ENCODE peak calls at places on chromosomes 16 and 17, in nine cellular contexts. One of them, this sample, is unnamed.

GRCh38 chr17:27485125-27485524 is 28.9 kb downstream of the KSR1 start:
- DNase-seq in GM23338: no peak
- DNase-seq in A549: no peak
- DNase-seq in HCT116: no peak
- DNase-seq in HL-60: no peak
- DNase-seq in SK-N-SH: no peak
- DNase-seq in K562: no peak
- DNase-seq in GM12878: no peak
- DNase-seq in HepG2: no peak
- DNase-seq in this sample: no peak

GRCh38 chr16:25155553-25156460 is 44.3 kb downstream of the LCMT1 start:
- DNase-seq in GM23338: no peak
- DNase-seq in A549: no peak
- DNase-seq in HCT116: no peak
- DNase-seq in HL-60: no peak
- DNase-seq in SK-N-SH: no peak
- DNase-seq in K562: no peak
- DNase-seq in GM12878: no peak
- DNase-seq in HepG2: no peak
- DNase-seq in this sample: no peak

GRCh38 chr17:82217530-82218204 is 5.0 kb upstream of the CCDC57 start:
- DNase-seq in GM23338: no peak
- DNase-seq in A549: no peak
- DNase-seq in HCT116: no peak
- DNase-seq in HL-60: peak
- DNase-seq in SK-N-SH: peak
- DNase-seq in K562: peak
- DNase-seq in GM12878: no peak
- DNase-seq in HepG2: peak
- DNase-seq in this sample: no peak

GRCh38 chr17:75181608-75182318 is 996 bp downstream of the SUMO2 start:
- DNase-seq in GM23338: peak
- DNase-seq in A549: no peak
- DNase-seq in HCT116: no peak
- DNase-seq in HL-60: no peak
- DNase-seq in SK-N-SH: peak
- DNase-seq in K562: peak
- DNase-seq in GM12878: no peak
- DNase-seq in HepG2: no peak
- DNase-seq in this sample: no peak

GRCh38 chr16:56298948-56299602 is 107.8 kb downstream of the GNAO1 start:
- DNase-seq in GM23338: no peak
- DNase-seq in A549: no peak
- DNase-seq in HCT116: no peak
- DNase-seq in HL-60: no peak
- DNase-seq in SK-N-SH: peak
- DNase-seq in K562: no peak
- DNase-seq in GM12878: no peak
- DNase-seq in HepG2: no peak
- DNase-seq in this sample: no peak

GRCh38 chr17:72113751-72114150 is 7.1 kb upstream of the SOX9 start:
- DNase-seq in GM23338: no peak
- DNase-seq in A549: no peak
- DNase-seq in HCT116: no peak
- DNase-seq in HL-60: no peak
- DNase-seq in SK-N-SH: peak
- DNase-seq in K562: no peak
- DNase-seq in GM12878: no peak
- DNase-seq in HepG2: no peak
- DNase-seq in this sample: no peak

GRCh38 chr17:41065829-41066624 is at the start of gene KRTAP2-4:
- DNase-seq in GM23338: no peak
- DNase-seq in A549: peak
- DNase-seq in HCT116: peak
- DNase-seq in HL-60: peak
- DNase-seq in SK-N-SH: no peak
- DNase-seq in K562: peak
- DNase-seq in GM12878: no peak
- DNase-seq in HepG2: peak
- DNase-seq in this sample: no peak

GRCh38 chr16:19382084-19382801 is 35.4 kb upstream of the TMC5 start:
- DNase-seq in GM23338: no peak
- DNase-seq in A549: no peak
- DNase-seq in HCT116: no peak
- DNase-seq in HL-60: no peak
- DNase-seq in SK-N-SH: peak
- DNase-seq in K562: no peak
- DNase-seq in GM12878: no peak
- DNase-seq in HepG2: peak
- DNase-seq in this sample: no peak

GRCh38 chr17:77356109-77356689 is 215.4 kb downstream of the SEC14L1 start:
- DNase-seq in GM23338: no peak
- DNase-seq in A549: no peak
- DNase-seq in HCT116: peak
- DNase-seq in HL-60: no peak
- DNase-seq in SK-N-SH: no peak
- DNase-seq in K562: peak
- DNase-seq in GM12878: no peak
- DNase-seq in HepG2: no peak
- DNase-seq in this sample: no peak

GRCh38 chr17:7889166-7889584 is 586 bp downstream of the CHD3 start:
- DNase-seq in GM23338: peak
- DNase-seq in A549: peak
- DNase-seq in HCT116: peak
- DNase-seq in HL-60: no peak
- DNase-seq in SK-N-SH: peak
- DNase-seq in K562: peak
- DNase-seq in GM12878: no peak
- DNase-seq in HepG2: peak
- DNase-seq in this sample: no peak

GRCh38 chr17:7841309-7841621 is 7.2 kb downstream of the KDM6B start:
- DNase-seq in GM23338: no peak
- DNase-seq in A549: no peak
- DNase-seq in HCT116: no peak
- DNase-seq in HL-60: no peak
- DNase-seq in SK-N-SH: no peak
- DNase-seq in K562: no peak
- DNase-seq in GM12878: no peak
- DNase-seq in HepG2: no peak
- DNase-seq in this sample: no peak

GRCh38 chr17:57384219-57384618 is 127.9 kb downstream of the MSI2 start:
- DNase-seq in GM23338: no peak
- DNase-seq in A549: no peak
- DNase-seq in HCT116: no peak
- DNase-seq in HL-60: no peak
- DNase-seq in SK-N-SH: no peak
- DNase-seq in K562: no peak
- DNase-seq in GM12878: no peak
- DNase-seq in HepG2: no peak
- DNase-seq in this sample: no peak

GRCh38 chr16:8855972-8856371 is 12.8 kb downstream of the CARHSP1 start:
- DNase-seq in GM23338: no peak
- DNase-seq in A549: no peak
- DNase-seq in HCT116: no peak
- DNase-seq in HL-60: no peak
- DNase-seq in SK-N-SH: no peak
- DNase-seq in K562: no peak
- DNase-seq in GM12878: no peak
- DNase-seq in HepG2: no peak
- DNase-seq in this sample: no peak

GRCh38 chr17:73069164-73069774 is 23.2 kb downstream of the SLC39A11 start:
- DNase-seq in GM23338: no peak
- DNase-seq in A549: no peak
- DNase-seq in HCT116: no peak
- DNase-seq in HL-60: no peak
- DNase-seq in SK-N-SH: no peak
- DNase-seq in K562: no peak
- DNase-seq in GM12878: no peak
- DNase-seq in HepG2: peak
- DNase-seq in this sample: no peak

GRCh38 chr16:86515420-86515779 is 5.1 kb downstream of the FOXF1 start:
- DNase-seq in GM23338: peak
- DNase-seq in A549: no peak
- DNase-seq in HCT116: no peak
- DNase-seq in HL-60: no peak
- DNase-seq in SK-N-SH: no peak
- DNase-seq in K562: no peak
- DNase-seq in GM12878: no peak
- DNase-seq in HepG2: no peak
- DNase-seq in this sample: no peak

GRCh38 chr16:70568601-70569217 is 45.1 kb downstream of the SF3B3 start:
- DNase-seq in GM23338: no peak
- DNase-seq in A549: no peak
- DNase-seq in HCT116: no peak
- DNase-seq in HL-60: no peak
- DNase-seq in SK-N-SH: no peak
- DNase-seq in K562: no peak
- DNase-seq in GM12878: no peak
- DNase-seq in HepG2: no peak
- DNase-seq in this sample: no peak

GRCh38 chr17:46013502-46014165 is 14.6 kb downstream of the STH start:
- DNase-seq in GM23338: no peak
- DNase-seq in A549: no peak
- DNase-seq in HCT116: no peak
- DNase-seq in HL-60: no peak
- DNase-seq in SK-N-SH: peak
- DNase-seq in K562: no peak
- DNase-seq in GM12878: no peak
- DNase-seq in HepG2: peak
- DNase-seq in this sample: no peak
- TF ChIP-seq REST in GM23338: no peak
- TF ChIP-seq REST in A549: no peak
- TF ChIP-seq REST in HCT116: no peak
- TF ChIP-seq REST in HL-60: no peak
- TF ChIP-seq REST in SK-N-SH: no peak
- TF ChIP-seq REST in K562: no peak
- TF ChIP-seq REST in GM12878: no peak
- TF ChIP-seq REST in HepG2: no peak
- TF ChIP-seq REST in this sample: no peak

GRCh38 chr16:3725291-3725690 is 8.0 kb upstream of the TRAP1 start:
- DNase-seq in GM23338: no peak
- DNase-seq in A549: no peak
- DNase-seq in HCT116: no peak
- DNase-seq in HL-60: no peak
- DNase-seq in SK-N-SH: no peak
- DNase-seq in K562: no peak
- DNase-seq in GM12878: no peak
- DNase-seq in HepG2: no peak
- DNase-seq in this sample: no peak
- TF ChIP-seq REST in GM23338: no peak
- TF ChIP-seq REST in A549: no peak
- TF ChIP-seq REST in HCT116: no peak
- TF ChIP-seq REST in HL-60: no peak
- TF ChIP-seq REST in SK-N-SH: no peak
- TF ChIP-seq REST in K562: no peak
- TF ChIP-seq REST in GM12878: no peak
- TF ChIP-seq REST in HepG2: no peak
- TF ChIP-seq REST in this sample: no peak

GRCh38 chr17:80031691-80032480 is 3.8 kb downstream of the TBC1D16 start:
- DNase-seq in GM23338: no peak
- DNase-seq in A549: no peak
- DNase-seq in HCT116: no peak
- DNase-seq in HL-60: no peak
- DNase-seq in SK-N-SH: no peak
- DNase-seq in K562: no peak
- DNase-seq in GM12878: no peak
- DNase-seq in HepG2: no peak
- DNase-seq in this sample: no peak

GRCh38 chr17:80030730-80031410 is 4.8 kb downstream of the TBC1D16 start:
- DNase-seq in GM23338: no peak
- DNase-seq in A549: no peak
- DNase-seq in HCT116: no peak
- DNase-seq in HL-60: no peak
- DNase-seq in SK-N-SH: no peak
- DNase-seq in K562: no peak
- DNase-seq in GM12878: no peak
- DNase-seq in HepG2: no peak
- DNase-seq in this sample: no peak

GRCh38 chr17:80028030-80028429 is 7.6 kb downstream of the TBC1D16 start:
- DNase-seq in GM23338: no peak
- DNase-seq in A549: no peak
- DNase-seq in HCT116: no peak
- DNase-seq in HL-60: no peak
- DNase-seq in SK-N-SH: no peak
- DNase-seq in K562: no peak
- DNase-seq in GM12878: no peak
- DNase-seq in HepG2: no peak
- DNase-seq in this sample: no peak

GRCh38 chr17:80027043-80027435 is 8.6 kb downstream of the TBC1D16 start:
- DNase-seq in GM23338: no peak
- DNase-seq in A549: no peak
- DNase-seq in HCT116: no peak
- DNase-seq in HL-60: no peak
- DNase-seq in SK-N-SH: no peak
- DNase-seq in K562: no peak
- DNase-seq in GM12878: no peak
- DNase-seq in HepG2: no peak
- DNase-seq in this sample: no peak

GRCh38 chr17:80029235-80029974 is 6.3 kb downstream of the TBC1D16 start:
- DNase-seq in GM23338: no peak
- DNase-seq in A549: no peak
- DNase-seq in HCT116: no peak
- DNase-seq in HL-60: no peak
- DNase-seq in SK-N-SH: no peak
- DNase-seq in K562: no peak
- DNase-seq in GM12878: no peak
- DNase-seq in HepG2: no peak
- DNase-seq in this sample: no peak
- TF ChIP-seq REST in GM23338: no peak
- TF ChIP-seq REST in A549: no peak
- TF ChIP-seq REST in HCT116: no peak
- TF ChIP-seq REST in HL-60: no peak
- TF ChIP-seq REST in SK-N-SH: no peak
- TF ChIP-seq REST in K562: no peak
- TF ChIP-seq REST in GM12878: no peak
- TF ChIP-seq REST in HepG2: no peak
- TF ChIP-seq REST in this sample: no peak

DNA sequence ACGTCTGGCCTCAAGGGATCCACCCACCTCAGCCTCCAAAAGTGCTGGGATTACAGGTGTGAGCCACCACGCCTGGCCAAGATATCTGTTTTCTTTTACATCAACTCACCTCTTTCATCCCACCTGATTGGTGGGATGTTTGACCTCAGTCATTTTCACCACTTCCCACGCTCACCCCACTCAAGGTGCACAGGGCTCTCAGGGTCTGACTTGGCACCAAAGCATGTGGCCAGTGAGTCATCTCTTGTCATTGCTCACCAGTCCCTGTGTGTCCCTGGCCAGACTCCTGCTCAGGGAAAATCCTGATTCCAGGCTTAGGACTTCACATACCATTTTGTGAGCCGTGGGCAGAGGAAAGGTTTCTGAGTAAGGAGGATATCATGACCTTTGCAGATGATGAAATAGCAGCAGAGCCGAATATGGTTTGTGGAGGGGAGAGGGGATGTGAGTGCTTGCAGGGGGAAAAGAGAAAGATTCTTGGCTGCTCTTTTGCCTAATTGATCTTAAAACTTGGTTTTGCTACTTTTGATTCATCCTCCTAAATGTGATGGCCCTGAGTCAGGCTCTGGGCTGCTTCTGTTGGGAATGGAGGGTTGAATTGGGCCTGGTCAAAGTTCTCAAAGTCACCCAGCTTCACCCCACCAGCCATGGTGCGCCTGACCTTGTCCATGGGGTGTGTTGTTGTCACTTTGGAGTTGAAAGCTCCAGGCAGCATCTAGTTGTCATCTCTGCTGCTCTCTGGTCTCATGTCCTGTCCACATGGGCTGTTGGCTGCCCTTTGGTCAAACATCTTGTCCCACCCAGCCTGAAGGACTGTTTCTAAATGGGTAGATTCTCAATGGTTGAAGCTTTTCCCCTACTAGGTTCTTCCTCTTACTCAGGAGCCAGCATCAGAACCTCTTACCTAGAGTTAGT is 6.0 kb upstream of the KCNH6 start:
- DNase-seq in GM23338: no peak
- DNase-seq in A549: peak
- DNase-seq in HCT116: peak
- DNase-seq in HL-60: no peak
- DNase-seq in SK-N-SH: no peak
- DNase-seq in K562: no peak
- DNase-seq in GM12878: peak
- DNase-seq in HepG2: peak
- DNase-seq in this sample: no peak
- TF ChIP-seq REST in GM23338: no peak
- TF ChIP-seq REST in A549: no peak
- TF ChIP-seq REST in HCT116: no peak
- TF ChIP-seq REST in HL-60: no peak
- TF ChIP-seq REST in SK-N-SH: no peak
- TF ChIP-seq REST in K562: no peak
- TF ChIP-seq REST in GM12878: no peak
- TF ChIP-seq REST in HepG2: no peak
- TF ChIP-seq REST in this sample: no peak